ENCODE peak calls at places on chromosomes 12 and 14, in six cellular contexts. R is M059J, J is HS-5, M is iPS-NIHi11, Q is DND-41, T is NCI-H2171 treated with DMSO at 0.1 percent for 48 hours. H is an unnamed sample.

GRCh38 chr14:32078794-32079663 is 1.9 kb downstream of the ARHGAP5 start:
- DNase-seq in R (peak), J (no peak), M (no peak), Q (no peak), T (peak), H (peak)

GRCh38 chr12:89160716-89161123 is 191.6 kb downstream of the DUSP6 start:
- DNase-seq in R (peak), J (peak), M (no peak), Q (no peak), T (no peak), H (peak)

GRCh38 chr12:118271770-118272417 is 100.8 kb downstream of the TAOK3 start:
- DNase-seq in R (no peak), J (no peak), M (peak), Q (no peak), T (no peak), H (no peak)

GRCh38 chr12:12628013-12628412 is 16.3 kb downstream of the CREBL2 start:
- DNase-seq in R (peak), J (peak), M (no peak), Q (no peak), T (no peak), H (peak)

GRCh38 chr12:113142173-113142885 is 6.8 kb upstream of the RASAL1 start:
- DNase-seq in R (no peak), J (no peak), M (no peak), Q (no peak), T (no peak), H (no peak)

GRCh38 chr12:47894652-47895051 is 10.1 kb downstream of the VDR start:
- DNase-seq in R (no peak), J (no peak), M (no peak), Q (no peak), T (no peak), H (no peak)

GRCh38 chr14:71523630-71524320 is 408.5 kb upstream of the RGS6 start:
- DNase-seq in R (no peak), J (no peak), M (no peak), Q (no peak), T (no peak), H (peak)

GRCh38 chr12:110733089-110733715 is 9.5 kb downstream of the PPP1CC start:
- DNase-seq in R (no peak), J (peak), M (no peak), Q (no peak), T (no peak), H (peak)

GRCh38 chr12:106885546-106886249 is 70.0 kb upstream of the TMEM263 start:
- DNase-seq in R (no peak), J (no peak), M (no peak), Q (no peak), T (no peak), H (no peak)

GRCh38 chr12:117125275-117125613 is 26.0 kb upstream of the TESC start:
- DNase-seq in R (peak), J (no peak), M (no peak), Q (no peak), T (peak), H (peak)

GRCh38 chr12:121217066-121217465 is 7.1 kb downstream of the P2RX4 start:
- DNase-seq in R (no peak), J (no peak), M (no peak), Q (no peak), T (no peak), H (no peak)

GRCh38 chr12:122641976-122642375 is 61.2 kb downstream of the HCAR2 start:
- DNase-seq in R (peak), J (peak), M (no peak), Q (no peak), T (no peak), H (peak)

GRCh38 chr12:32681272-32681671 is 2.2 kb downstream of the DNM1L start:
- DNase-seq in R (no peak), J (no peak), M (no peak), Q (no peak), T (no peak), H (no peak)

GRCh38 chr12:124713041-124713435 is 145.6 kb upstream of the NCOR2 start:
- DNase-seq in R (no peak), J (no peak), M (no peak), Q (no peak), T (no peak), H (no peak)

GRCh38 chr12:127809236-127809635 is 457.7 kb upstream of the TMEM132C start:
- DNase-seq in R (peak), J (peak), M (no peak), Q (no peak), T (peak), H (peak)

GRCh38 chr14:29521526-29522137 is 406.0 kb downstream of the PRKD1 start:
- DNase-seq in R (peak), J (peak), M (peak), Q (no peak), T (peak), H (peak)

GRCh38 chr12:48687595-48687994 is 5.6 kb upstream of the KANSL2 start:
- DNase-seq in R (no peak), J (no peak), M (no peak), Q (no peak), T (no peak), H (no peak)

GRCh38 chr14:61973981-61974380 is 211.8 kb downstream of the SNAPC1 start:
- DNase-seq in R (peak), J (no peak), M (no peak), Q (no peak), T (no peak), H (peak)

GRCh38 chr14:93231129-93231979 is 24.3 kb downstream of the UBR7 start:
- DNase-seq in R (peak), J (no peak), M (peak), Q (no peak), T (peak), H (peak)

GRCh38 chr14:56798447-56799326 is 11.6 kb downstream of the OTX2 start:
- DNase-seq in R (no peak), J (no peak), M (no peak), Q (no peak), T (no peak), H (no peak)

GRCh38 chr14:91945776-91946305 is 1.7 kb downstream of the FBLN5 start:
- DNase-seq in R (no peak), J (no peak), M (no peak), Q (no peak), T (no peak), H (peak)

GRCh38 chr12:64098709-64099354 is 123.3 kb downstream of the KICS2 start:
- DNase-seq in R (no peak), J (peak), M (no peak), Q (no peak), T (peak), H (peak)

GRCh38 chr12:94545937-94546771 is 86.5 kb upstream of the CEP83 start:
- DNase-seq in R (peak), J (no peak), M (peak), Q (no peak), T (peak), H (peak)

GRCh38 chr14:82676403-82676802 is 1142.8 kb upstream of the SEL1L start:
- DNase-seq in R (no peak), J (no peak), M (no peak), Q (no peak), T (no peak), H (no peak)

GRCh38 chr12:124578445-124578844 is 11.0 kb upstream of the NCOR2 start:
- DNase-seq in R (no peak), J (no peak), M (no peak), Q (no peak), T (no peak), H (no peak)

H was measured in GM23248.